ENCODE peak calls at places on chromosomes 3 and 15, in eight cellular contexts. X is stimulated activated CD4-positive, alpha-beta T cell treated with anti-CD3 and anti-CD28 coated beads, TNF-alpha, amount 100 ng/mL, for 48 hours; N is activated CD4-positive, alpha-beta T cell treated with anti-CD3 and anti-CD28 coated beads for 24 hours; Z is activated gamma-delta T cell; U is GM10248; R is NCI-H2081; D is activated naive CD8-positive, alpha-beta T cell treated with anti-CD3 and anti-CD28 coated beads, Interleukin-2, amount 50 U/mL, for 16 hours; M is mesothelial cell of epicardium. H is an unnamed sample.

GRCh38 chr3:14141144-14141543 is 16.3 kb downstream of the TMEM43 start:
- DNase-seq in X (no peak), N (no peak), Z (no peak), U (no peak), R (no peak), D (no peak), M (no peak), H (no peak)

GRCh38 chr15:85330941-85331588 is 49.3 kb upstream of the AKAP13 start:
- DNase-seq in X (peak), N (peak), Z (no peak), U (peak), R (peak), D (peak), M (peak), H (peak)

GRCh38 chr3:149963485-149963884 is 7.2 kb downstream of the PFN2 start:
- DNase-seq in X (no peak), N (no peak), Z (no peak), U (no peak), R (no peak), D (no peak), M (no peak), H (no peak)

GRCh38 chr3:126394179-126394976 is at the start of gene CFAP100:
- DNase-seq in X (no peak), N (no peak), Z (no peak), U (no peak), R (no peak), D (no peak), M (no peak), H (no peak)

GRCh38 chr15:43253431-43254403 is 13.0 kb downstream of the TGM5 start:
- DNase-seq in X (peak), N (peak), Z (peak), U (peak), R (no peak), D (no peak), M (no peak), H (no peak)

GRCh38 chr15:57273366-57273765 is 102.9 kb upstream of the CGNL1 start:
- DNase-seq in X (no peak), N (no peak), Z (no peak), U (no peak), R (no peak), D (no peak), M (no peak), H (no peak)

GRCh38 chr3:122793568-122794416 is at the start of gene HSPBAP1:
- DNase-seq in X (peak), N (peak), Z (no peak), U (peak), R (no peak), D (peak), M (peak), H (peak)

GRCh38 chr3:59829527-59829926 is 779.7 kb upstream of the CFAP20DC start:
- DNase-seq in X (no peak), N (no peak), Z (no peak), U (no peak), R (no peak), D (no peak), M (no peak), H (no peak)

GRCh38 chr3:183259621-183260020 is 6.6 kb downstream of the B3GNT5 start:
- DNase-seq in X (no peak), N (no peak), Z (no peak), U (no peak), R (no peak), D (no peak), M (no peak), H (no peak)

GRCh38 chr3:4776980-4777581 is 202.2 kb upstream of the BHLHE40 start:
- DNase-seq in X (peak), N (no peak), Z (no peak), U (peak), R (no peak), D (no peak), M (no peak), H (peak)

GRCh38 chr3:133211449-133211848 is 173.3 kb downstream of the TMEM108 start:
- DNase-seq in X (no peak), N (no peak), Z (no peak), U (peak), R (peak), D (no peak), M (no peak), H (no peak)

GRCh38 chr3:118447326-118447725 is 587.3 kb downstream of the IGSF11 start:
- DNase-seq in X (no peak), N (no peak), Z (no peak), U (no peak), R (no peak), D (no peak), M (no peak), H (no peak)

GRCh38 chr15:44489464-44489863 is 47.5 kb upstream of the EIF3J start:
- DNase-seq in X (no peak), N (no peak), Z (no peak), U (no peak), R (no peak), D (no peak), M (no peak), H (no peak)

GRCh38 chr15:29822100-29822684 is at the start of gene TJP1:
- DNase-seq in X (no peak), N (no peak), Z (no peak), U (no peak), R (peak), D (no peak), M (peak), H (peak)

GRCh38 chr15:50883903-50884302 is 24.6 kb upstream of the AP4E1 start:
- DNase-seq in X (no peak), N (no peak), Z (no peak), U (peak), R (no peak), D (no peak), M (no peak), H (peak)

GRCh38 chr3:18302517-18302916 is 122.6 kb downstream of the SATB1 start:
- DNase-seq in X (no peak), N (no peak), Z (no peak), U (no peak), R (no peak), D (no peak), M (no peak), H (no peak)

GRCh38 chr15:27082526-27082925 is 111.5 kb downstream of the GABRG3 start:
- DNase-seq in X (no peak), N (no peak), Z (no peak), U (no peak), R (no peak), D (no peak), M (no peak), H (no peak)

GRCh38 chr3:43692971-43693370 is 2.2 kb downstream of the ABHD5 start:
- DNase-seq in X (no peak), N (no peak), Z (no peak), U (no peak), R (peak), D (no peak), M (no peak), H (no peak)

GRCh38 chr3:111803123-111803593 is 55.9 kb upstream of the PHLDB2 start:
- DNase-seq in X (no peak), N (no peak), Z (no peak), U (no peak), R (no peak), D (no peak), M (no peak), H (no peak)

GRCh38 chr15:61731081-61731480 is 329.2 kb downstream of the VPS13C start:
- DNase-seq in X (no peak), N (no peak), Z (no peak), U (no peak), R (no peak), D (no peak), M (no peak), H (no peak)

GRCh38 chr3:136277634-136278033 is 27.5 kb downstream of the PCCB start:
- DNase-seq in X (no peak), N (no peak), Z (no peak), U (no peak), R (peak), D (no peak), M (no peak), H (no peak)

H was measured in SK-MEL-5.